ENCODE peak calls at places on chromosomes 16 and 17, in four cellular contexts. R is colonic mucosa, M is fibroblast of lung, L is prostate gland. J is an unnamed sample.

GRCh38 chr16:35752773-35753558 is 2293.6 kb downstream of the TP53TG3F start:
- DNase-seq in L (no peak), R (no peak), M (no peak), J (no peak)

GRCh38 chr16:86555763-86556130 is 712 bp upstream of the MTHFSD start:
- DNase-seq in R (no peak), M (no peak), L (no peak), J (no peak)

GRCh38 chr17:81440511-81441244 is 45.4 kb downstream of the BAHCC1 start:
- DNase-seq in R (no peak), M (no peak), L (no peak), J (no peak)

GRCh38 chr17:2138318-2138717 is 83.4 kb downstream of the HIC1 start:
- DNase-seq in L (no peak), R (no peak), M (peak; percentile 18), J (peak; percentile 45)

GRCh38 chr17:5587431-5588032 is 3.2 kb upstream of the NLRP1 start:
- DNase-seq in L (peak; percentile 42), R (peak; percentile 45), M (peak; percentile 83), J (peak; percentile 15)

GRCh38 chr16:85291302-85292148 is 179.3 kb upstream of the CIBAR2 start:
- DNase-seq in R (peak; percentile 70), L (no peak), M (peak; percentile 64), J (peak; percentile 68)

GRCh38 chr17:66531826-66532439 is 229.5 kb downstream of the PRKCA start:
- DNase-seq in R (no peak), L (no peak), M (no peak), J (no peak)

GRCh38 chr16:56930516-56931252 is 1.3 kb upstream of the HERPUD1 start:
- DNase-seq in L (no peak), M (peak; percentile 90), R (peak; percentile 35), J (peak; percentile 42)

GRCh38 chr16:79587897-79588296 is 12.6 kb downstream of the MAF start:
- DNase-seq in R (no peak), M (no peak), L (no peak), J (no peak)

GRCh38 chr17:64002658-64003525 is 4.7 kb downstream of the PRR29 start:
- DNase-seq in M (no peak), L (no peak), R (peak; percentile 18), J (no peak)

GRCh38 chr16:83530293-83530692 is 277.5 kb upstream of the HSBP1 start:
- DNase-seq in L (no peak), M (no peak), R (no peak), J (no peak)

GRCh38 chr17:42365136-42365535 is 23.1 kb downstream of the STAT3 start:
- DNase-seq in M (no peak), R (no peak), L (no peak), J (no peak)

GRCh38 chr16:29824589-29825144 is 4.4 kb downstream of the MVP start:
- DNase-seq in R (no peak), L (no peak), M (peak; percentile 86), J (no peak)

GRCh38 chr17:42608692-42609181 is 437 bp downstream of the RETREG3 start:
- DNase-seq in M (no peak), R (no peak), L (no peak), J (no peak)

GRCh38 chr16:49600541-49600940 is 226.9 kb downstream of the C16orf78 start:
- DNase-seq in L (no peak), M (no peak), R (no peak), J (no peak)

GRCh38 chr17:74491645-74492044 is 25.2 kb downstream of the CD300A start:
- DNase-seq in R (no peak), M (no peak), L (no peak), J (no peak)

GRCh38 chr17:81422776-81423697 is 27.8 kb downstream of the BAHCC1 start:
- DNase-seq in R (no peak), M (peak; percentile 91), L (peak; percentile 69), J (peak; percentile 60)

GRCh38 chr16:27189335-27189972 is 13.9 kb upstream of the KDM8 start:
- DNase-seq in R (no peak), M (no peak), L (no peak), J (peak; percentile 64)

GRCh38 chr16:22652463-22652845 is 141.8 kb downstream of the NPIPB5 start:
- DNase-seq in L (no peak), M (no peak), R (no peak), J (no peak)

GRCh38 chr16:68328860-68329370 is 18.1 kb downstream of the PRMT7 start:
- DNase-seq in M (no peak), R (no peak), L (no peak), J (no peak)

GRCh38 chr17:49125449-49125848 is 7.1 kb upstream of the B4GALNT2 start:
- DNase-seq in R (no peak), L (no peak), M (no peak), J (no peak)

GRCh38 chr16:67187175-67187900 is 2.6 kb downstream of the EXOC3L1 start:
- DNase-seq in L (no peak), R (no peak), M (no peak), J (no peak)

GRCh38 chr17:285751-286422 is 66.7 kb downstream of the RPH3AL start:
- DNase-seq in R (no peak), M (no peak), L (no peak), J (no peak)

GRCh38 chr17:71830916-71831315 is 289.9 kb upstream of the SOX9 start:
- DNase-seq in M (no peak), R (no peak), L (no peak), J (no peak)

GRCh38 chr16:66311306-66311705 is 55.2 kb upstream of the CDH5 start:
- DNase-seq in L (no peak), M (no peak), R (no peak), J (no peak)

GRCh38 chr17:76735586-76736348 is 1.4 kb downstream of the SRSF2 start:
- DNase-seq in R (no peak), L (no peak), M (no peak), J (no peak)

GRCh38 chr16:86462334-86463084 is 47.8 kb upstream of the FOXF1 start:
- DNase-seq in L (no peak), M (peak; percentile 100), R (peak; percentile 25), J (peak; percentile 56)

GRCh38 chr17:59202320-59202719 is 7.5 kb upstream of the SMG8 start:
- DNase-seq in R (no peak), M (no peak), L (no peak), J (no peak)

GRCh38 chr16:59236804-59237463 is 502.8 kb upstream of the GOT2 start:
- DNase-seq in R (no peak), L (no peak), M (no peak), J (no peak)

GRCh38 chr16:85788819-85789218 is 10.5 kb downstream of the EMC8 start:
- DNase-seq in L (no peak), R (no peak), M (no peak), J (no peak)

GRCh38 chr16:10847166-10847565 is 28.6 kb upstream of the TVP23A start:
- DNase-seq in L (no peak), R (no peak), M (no peak), J (no peak)
- H3K27ac ChIP-seq in L (no peak overlapping the region), R (no peak overlapping the region), M (no peak overlapping the region), J (peak overlapping the region; percentile 17)

DNA sequence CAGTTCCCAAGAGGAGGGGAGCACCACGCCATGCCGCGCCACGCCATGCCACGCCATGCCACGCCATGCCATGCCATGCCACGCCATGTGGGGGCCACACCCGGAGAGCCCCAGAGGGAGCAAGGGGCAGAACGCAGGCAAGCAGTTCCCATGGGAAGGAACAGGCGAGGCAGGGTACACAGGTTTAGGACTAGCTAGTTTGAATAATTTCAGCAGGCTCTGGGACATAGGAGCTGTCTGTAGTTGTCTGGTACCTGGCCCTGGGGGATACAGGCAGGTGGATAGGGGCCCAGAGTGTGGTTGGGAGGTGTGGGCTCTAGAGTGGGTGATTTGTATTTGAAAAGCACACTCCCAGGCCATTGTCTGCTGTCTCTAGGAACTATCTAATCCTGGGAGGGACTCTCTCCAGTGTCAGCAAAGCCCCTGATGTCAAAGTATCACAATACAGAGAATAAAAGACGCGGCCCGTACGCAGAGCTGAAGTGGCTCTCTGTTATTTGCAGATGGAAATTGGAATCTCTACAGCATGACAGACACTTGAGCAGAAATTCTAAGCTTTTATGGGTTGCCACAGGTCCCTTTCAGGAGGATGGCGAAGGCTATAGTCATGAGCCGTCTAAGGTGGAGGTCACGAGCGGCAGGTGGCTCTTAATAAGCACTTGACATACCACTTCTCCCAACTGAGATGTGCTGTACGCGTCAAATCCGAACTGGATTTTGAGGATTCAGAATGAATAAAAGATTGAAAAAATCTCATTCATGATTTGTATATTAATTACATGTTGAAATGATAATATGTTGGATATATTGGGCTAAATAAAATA is 220.8 kb upstream of the TNRC6C start:
- DNase-seq in R (peak; percentile 17), L (no peak), M (no peak), J (no peak)
- H3K27ac ChIP-seq in R (no peak overlapping the region), L (no peak overlapping the region), M (no peak overlapping the region), J (no peak overlapping the region)

DNA sequence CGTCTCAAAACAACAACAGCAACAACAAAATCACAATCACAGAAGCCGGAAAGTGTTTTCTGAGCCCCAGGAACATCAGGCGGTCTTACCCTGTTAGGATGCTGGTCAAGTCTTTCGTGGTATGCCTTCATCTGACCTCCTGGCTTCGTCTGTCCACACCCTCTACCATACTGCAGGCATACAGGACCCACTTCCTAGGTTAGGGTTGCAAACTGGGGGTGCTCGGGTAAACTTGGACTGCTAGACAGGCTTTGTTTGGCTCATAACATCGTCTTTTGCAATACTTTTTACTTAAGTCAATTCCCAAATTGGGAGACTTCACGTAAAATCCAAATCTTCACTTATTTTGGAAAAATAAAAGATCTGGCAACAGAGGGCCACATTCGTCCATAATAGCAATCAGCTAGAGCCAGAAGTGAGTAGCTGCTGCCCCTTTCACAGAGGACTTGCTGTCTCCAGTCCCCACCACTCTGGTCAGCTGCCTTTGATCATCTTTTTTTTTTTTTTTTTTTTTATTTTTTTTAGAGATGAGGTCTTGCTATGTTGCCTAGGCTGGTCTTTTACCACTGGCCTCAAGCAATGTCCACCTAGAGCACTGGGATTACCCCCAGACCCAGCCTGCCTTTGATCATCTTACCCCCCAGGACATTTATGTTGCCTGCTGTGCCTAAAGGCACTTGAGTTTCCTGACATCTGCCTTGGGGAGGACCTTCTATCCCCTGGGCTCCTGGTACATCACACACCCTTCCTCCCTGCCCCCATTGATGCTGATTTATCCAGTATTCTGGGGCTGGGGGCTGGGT is 30.1 kb downstream of the CHD9 start:
- DNase-seq in L (no peak), R (no peak), M (peak; percentile 19), J (no peak)
- H3K27ac ChIP-seq in L (peak overlapping the region; percentile 79), R (no peak overlapping the region), M (peak overlapping the region; percentile 37), J (peak overlapping the region; percentile 60)

GRCh38 chr16:1677942-1678499 is at the start of gene JPT2:
- DNase-seq in M (peak; percentile 94), L (peak; percentile 99), R (peak; percentile 97), J (peak; percentile 98)
- H3K27ac ChIP-seq in M (peak within 1 kb of the TSS; percentile 59), L (peak within 1 kb of the TSS; percentile 85), R (peak within 1 kb of the TSS; percentile 63), J (peak within 1 kb of the TSS; percentile 87)

J was measured in transverse colon.